ENCODE peak calls at places on chromosomes 4 and X, in six cellular contexts. P is A549, Y is IMR-90, F is tibial nerve, W is Peyer's patch, D is hepatocyte. G is an unnamed sample. For H3K4me1, the result is how much of the 10 kb centered on the place peaks cover.

GRCh38 chr4:135739354-135739753 is 1537.8 kb upstream of the PABPC4L start:
- DNase-seq in P (peak), Y (no peak), F (no peak), W (no peak), D (no peak), G (no peak)

GRCh38 chr4:41930139-41930831 is 4.9 kb upstream of the TMEM33 start:
- DNase-seq in P (no peak), Y (no peak), F (no peak), W (no peak), D (no peak), G (no peak)

GRCh38 chrX:42274151-42274550 is 350.8 kb upstream of the CASK start:
- DNase-seq in P (no peak), Y (no peak), F (no peak), W (no peak), D (no peak), G (no peak)

GRCh38 chr4:177246636-177247584 is 62.8 kb upstream of the NEIL3 start:
- DNase-seq in P (no peak), Y (peak), F (no peak), W (no peak), D (no peak), G (no peak)

GRCh38 chr4:98728433-98728832 is 70.0 kb upstream of the TSPAN5 start:
- DNase-seq in P (no peak), Y (peak), F (no peak), W (no peak), D (peak), G (no peak)

GRCh38 chrX:71603618-71604017 is 14.7 kb downstream of the CXCR3 start:
- DNase-seq in P (peak), Y (peak), F (no peak), W (no peak), D (no peak), G (no peak)

GRCh38 chrX:45505214-45505613 is 304.5 kb upstream of the DIPK2B start:
- DNase-seq in P (peak), Y (peak), F (no peak), W (no peak), D (no peak), G (no peak)

GRCh38 chr4:186942745-186943606 is 219.3 kb upstream of the FAT1 start:
- DNase-seq in P (no peak), Y (peak), F (peak), W (no peak), D (peak), G (peak)

GRCh38 chr4:6172093-6172926 is 28.0 kb downstream of the JAKMIP1 start:
- DNase-seq in P (no peak), Y (no peak), F (no peak), W (no peak), D (no peak), G (no peak)

GRCh38 chrX:50483283-50483682 is 12.7 kb upstream of the DGKK start:
- DNase-seq in P (no peak), Y (no peak), F (no peak), W (no peak), D (no peak), G (no peak)

GRCh38 chr4:107757860-107758476 is 37.9 kb upstream of the PAPSS1 start:
- DNase-seq in P (peak), Y (peak), F (no peak), W (no peak), D (peak), G (no peak)

GRCh38 chr4:10529891-10530786 is 72.9 kb upstream of the ZNF518B start:
- DNase-seq in P (no peak), Y (no peak), F (no peak), W (no peak), D (no peak), G (no peak)

GRCh38 chr4:175891863-175892262 is 79.8 kb upstream of the GPM6A start:
- DNase-seq in P (peak), Y (peak), F (no peak), W (no peak), D (peak), G (no peak)

GRCh38 chrX:153983321-153983729 is 10.8 kb downstream of the TMEM187 start:
- DNase-seq in P (no peak), Y (no peak), F (no peak), W (no peak), D (no peak), G (no peak)

GRCh38 chr4:80423553-80424224 is 88.2 kb downstream of the CFAP299 start:
- DNase-seq in P (no peak), Y (peak), F (no peak), W (no peak), D (no peak), G (no peak)

GRCh38 chrX:13432776-13433605 is 113.1 kb upstream of the ATXN3L start:
- DNase-seq in P (no peak), Y (peak), F (no peak), W (no peak), D (peak), G (no peak)

GRCh38 chrX:69121321-69122000 is 43.8 kb downstream of the PJA1 start:
- DNase-seq in P (no peak), Y (no peak), F (no peak), W (no peak), D (no peak), G (no peak)

GRCh38 chr4:113468165-113469022 is 293.1 kb downstream of the CAMK2D start:
- DNase-seq in P (peak), Y (peak), F (peak), W (peak), D (peak), G (no peak)

GRCh38 chr4:152278505-152279301 is 257.2 kb downstream of the FBXW7 start:
- DNase-seq in P (no peak), Y (no peak), F (no peak), W (no peak), D (peak), G (no peak)

GRCh38 chrX:44506688-44507087 is 36.0 kb downstream of the FUNDC1 start:
- DNase-seq in P (no peak), Y (no peak), F (no peak), W (no peak), D (no peak), G (no peak)

GRCh38 chr4:38062894-38063168 is 102.6 kb downstream of the PTTG2 start:
- DNase-seq in P (no peak), Y (no peak), F (no peak), W (no peak), D (no peak), G (no peak)

GRCh38 chrX:47217121-47217851 is 1.2 kb upstream of the CDK16 start:
- DNase-seq in P (no peak), Y (peak), F (no peak), W (no peak), D (peak), G (peak)

GRCh38 chr4:94165256-94165655 is 42.4 kb upstream of the SMARCAD1 start:
- DNase-seq in P (no peak), Y (no peak), F (no peak), W (no peak), D (no peak), G (no peak)

GRCh38 chrX:72094894-72095293 is 36.8 kb downstream of the RTL5 start:
- DNase-seq in P (no peak), Y (peak), F (no peak), W (peak), D (peak), G (no peak)

GRCh38 chr4:783133-783541 is 42.8 kb downstream of the CPLX1 start:
- DNase-seq in P (no peak), Y (no peak), F (no peak), W (no peak), D (no peak), G (no peak)

GRCh38 chr4:46124773-46125172 is 919 bp upstream of the GABRG1 start:
- DNase-seq in P (no peak), Y (no peak), F (no peak), W (no peak), D (peak), G (no peak)

GRCh38 chr4:118811832-118812231 is 24.1 kb downstream of the SEC24D start:
- DNase-seq in P (no peak), Y (no peak), F (no peak), W (no peak), D (no peak), G (peak)

GRCh38 chr4:2075987-2076907 is 17.1 kb downstream of the NAT8L start:
- DNase-seq in P (no peak), Y (no peak), F (no peak), W (no peak), D (no peak), G (no peak)
- H3K4me3 ChIP-seq in P (no peak), Y (no peak), F (no peak), W (no peak), D (no peak), G (no peak)

GRCh38 chr4:114780205-114780604 is 181.6 kb downstream of the UGT8 start:
- DNase-seq in P (peak), Y (peak), F (no peak), W (no peak), D (peak), G (no peak)
- TF ChIP-seq CTCF in P (no peak), Y (peak), F (no peak), W (no peak), D (peak), G (no peak)

DNA sequence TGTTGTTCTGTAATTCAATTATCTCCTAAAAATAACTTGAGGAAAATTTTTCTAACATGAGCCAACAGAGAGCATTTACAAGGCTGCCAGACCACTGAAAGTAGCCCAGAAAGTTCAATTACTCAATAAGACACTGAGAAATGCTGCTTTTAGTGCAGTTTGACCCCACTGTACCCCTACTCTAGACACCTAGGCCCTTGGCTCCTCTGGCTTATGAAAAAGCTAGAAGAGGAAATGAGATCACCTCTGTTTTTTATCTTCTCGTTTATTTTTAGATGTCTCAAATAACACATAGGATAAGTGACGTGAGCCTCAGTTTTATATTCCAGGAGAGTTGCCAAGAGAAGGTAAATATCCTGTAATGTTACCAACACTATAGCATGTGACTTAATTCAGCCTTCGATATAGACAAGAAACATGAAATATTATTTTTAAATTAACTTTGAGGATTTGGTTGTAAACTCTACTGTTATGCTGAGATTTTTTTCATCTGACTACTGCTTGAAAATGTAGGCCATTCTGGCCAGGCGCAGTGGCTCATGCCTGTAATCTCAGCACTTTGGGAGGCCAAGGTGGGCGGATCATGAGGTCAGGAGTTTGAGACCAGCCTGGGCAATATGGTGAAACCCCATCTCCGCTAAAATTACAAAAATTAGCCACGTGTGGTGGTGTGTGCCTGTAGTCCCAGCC is 24.4 kb downstream of the TNIP3 start:
- DNase-seq in P (no peak), Y (peak), F (no peak), W (no peak), D (peak), G (no peak)
- H3K4me1 ChIP-seq in P (under half), Y (under half), F (under half), W (under half), D (under half), G (under half)

GRCh38 chrX:135420831-135421230 is 913 bp upstream of the SMIM10L2A start:
- DNase-seq in P (no peak), Y (no peak), F (no peak), W (no peak), D (no peak), G (no peak)

GRCh38 chrX:135424469-135424868 is 2.7 kb downstream of the SMIM10L2A start:
- DNase-seq in P (no peak), Y (no peak), F (no peak), W (no peak), D (no peak), G (no peak)

GRCh38 chrX:135425026-135425425 is 3.3 kb downstream of the SMIM10L2A start:
- DNase-seq in P (no peak), Y (no peak), F (no peak), W (no peak), D (no peak), G (peak)

GRCh38 chrX:135421932-135422809 is at the start of gene SMIM10L2A:
- DNase-seq in P (no peak), Y (no peak), F (no peak), W (no peak), D (no peak), G (no peak)

DNA sequence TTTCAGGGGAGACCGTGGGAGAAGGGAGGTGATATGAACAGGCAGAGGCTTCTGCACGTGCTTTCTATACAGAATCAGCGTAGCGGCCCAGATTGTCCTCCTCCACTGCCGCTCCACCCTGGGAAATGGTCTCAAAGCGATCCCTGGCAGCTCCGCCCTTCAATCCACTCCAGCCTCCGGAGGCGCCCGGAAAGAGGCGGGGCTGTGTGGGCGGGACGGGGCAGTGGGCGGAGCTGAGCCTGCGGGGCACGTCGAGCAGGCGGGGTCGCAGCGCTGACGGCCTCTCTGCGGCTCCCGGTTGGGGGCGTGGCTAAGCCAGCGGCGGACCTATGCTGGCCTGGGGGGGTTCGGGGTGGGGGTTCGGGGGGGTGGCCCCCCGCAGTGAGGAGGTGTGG is 210 bp upstream of the SMIM10L2A start:
- DNase-seq in P (peak), Y (peak), F (peak), W (peak), D (peak), G (peak)
- H3K4me3 ChIP-seq in P (peak), Y (peak), F (peak), W (peak), D (peak), G (no peak)